ENCODE peak calls at places on chromosomes 2 and 18, in ten cellular contexts. One of them, this sample, is unnamed.

GRCh38 chr2:168731002-168731401 is 71.4 kb upstream of the NOSTRIN start:
- DNase-seq in tibial nerve: no peak
- DNase-seq in uterus: no peak
- DNase-seq in lung: no peak
- DNase-seq in heart right ventricle: no peak
- DNase-seq in ascending aorta: no peak
- DNase-seq in cardiac muscle cell: no peak
- DNase-seq in IMR-90: no peak
- DNase-seq in adrenal gland: no peak
- DNase-seq in upper lobe of left lung: no peak
- DNase-seq in this sample: no peak

GRCh38 chr18:47871288-47871687 is 59.2 kb downstream of the SMAD2 start:
- DNase-seq in tibial nerve: no peak
- DNase-seq in uterus: no peak
- DNase-seq in lung: no peak
- DNase-seq in heart right ventricle: no peak
- DNase-seq in ascending aorta: no peak
- DNase-seq in cardiac muscle cell: no peak
- DNase-seq in IMR-90: no peak
- DNase-seq in adrenal gland: no peak
- DNase-seq in upper lobe of left lung: no peak
- DNase-seq in this sample: no peak

GRCh38 chr2:73035899-73036778 is 35.4 kb downstream of the SFXN5 start:
- DNase-seq in tibial nerve: no peak
- DNase-seq in uterus: no peak
- DNase-seq in lung: no peak
- DNase-seq in heart right ventricle: no peak
- DNase-seq in ascending aorta: no peak
- DNase-seq in cardiac muscle cell: no peak
- DNase-seq in IMR-90: no peak
- DNase-seq in adrenal gland: no peak
- DNase-seq in upper lobe of left lung: no peak
- DNase-seq in this sample: no peak

GRCh38 chr2:220506466-220506865 is 879.0 kb downstream of the SLC4A3 start:
- DNase-seq in tibial nerve: no peak
- DNase-seq in uterus: no peak
- DNase-seq in lung: no peak
- DNase-seq in heart right ventricle: no peak
- DNase-seq in ascending aorta: no peak
- DNase-seq in cardiac muscle cell: no peak
- DNase-seq in IMR-90: no peak
- DNase-seq in adrenal gland: no peak
- DNase-seq in upper lobe of left lung: no peak
- DNase-seq in this sample: no peak

GRCh38 chr2:237643066-237643465 is 15.7 kb downstream of the LRRFIP1 start:
- DNase-seq in tibial nerve: no peak
- DNase-seq in uterus: no peak
- DNase-seq in lung: no peak
- DNase-seq in heart right ventricle: no peak
- DNase-seq in ascending aorta: no peak
- DNase-seq in cardiac muscle cell: no peak
- DNase-seq in IMR-90: no peak
- DNase-seq in adrenal gland: no peak
- DNase-seq in upper lobe of left lung: no peak
- DNase-seq in this sample: no peak

GRCh38 chr2:168528469-168528868 is 72.4 kb downstream of the CERS6 start:
- DNase-seq in tibial nerve: no peak
- DNase-seq in uterus: no peak
- DNase-seq in lung: no peak
- DNase-seq in heart right ventricle: no peak
- DNase-seq in ascending aorta: no peak
- DNase-seq in cardiac muscle cell: no peak
- DNase-seq in IMR-90: peak; percentile 30
- DNase-seq in adrenal gland: no peak
- DNase-seq in upper lobe of left lung: no peak
- DNase-seq in this sample: no peak

GRCh38 chr2:45267062-45267702 is 257.9 kb upstream of the SIX2 start:
- DNase-seq in tibial nerve: no peak
- DNase-seq in uterus: no peak
- DNase-seq in lung: no peak
- DNase-seq in heart right ventricle: no peak
- DNase-seq in ascending aorta: no peak
- DNase-seq in cardiac muscle cell: no peak
- DNase-seq in IMR-90: no peak
- DNase-seq in adrenal gland: no peak
- DNase-seq in upper lobe of left lung: no peak
- DNase-seq in this sample: no peak

GRCh38 chr2:44450082-44450481 is 88.3 kb downstream of the CAMKMT start:
- DNase-seq in tibial nerve: no peak
- DNase-seq in uterus: no peak
- DNase-seq in lung: no peak
- DNase-seq in heart right ventricle: no peak
- DNase-seq in ascending aorta: no peak
- DNase-seq in cardiac muscle cell: no peak
- DNase-seq in IMR-90: no peak
- DNase-seq in adrenal gland: no peak
- DNase-seq in upper lobe of left lung: no peak
- DNase-seq in this sample: no peak

GRCh38 chr18:54223568-54224241 is 764 bp downstream of the MBD2 start:
- DNase-seq in tibial nerve: peak; percentile 38
- DNase-seq in uterus: peak; percentile 65
- DNase-seq in lung: peak; percentile 73
- DNase-seq in heart right ventricle: peak; percentile 48
- DNase-seq in ascending aorta: peak; percentile 81
- DNase-seq in cardiac muscle cell: peak; percentile 48
- DNase-seq in IMR-90: peak; percentile 92
- DNase-seq in adrenal gland: peak; percentile 87
- DNase-seq in upper lobe of left lung: peak; percentile 44
- DNase-seq in this sample: peak; percentile 72

GRCh38 chr2:144453486-144454158 is 66.3 kb downstream of the ZEB2 start:
- DNase-seq in tibial nerve: no peak
- DNase-seq in uterus: no peak
- DNase-seq in lung: no peak
- DNase-seq in heart right ventricle: no peak
- DNase-seq in ascending aorta: no peak
- DNase-seq in cardiac muscle cell: no peak
- DNase-seq in IMR-90: peak; percentile 50
- DNase-seq in adrenal gland: no peak
- DNase-seq in upper lobe of left lung: no peak
- DNase-seq in this sample: no peak

GRCh38 chr2:98376996-98377395 is 30.7 kb downstream of the CNGA3 start:
- DNase-seq in tibial nerve: no peak
- DNase-seq in uterus: no peak
- DNase-seq in lung: no peak
- DNase-seq in heart right ventricle: no peak
- DNase-seq in ascending aorta: no peak
- DNase-seq in cardiac muscle cell: no peak
- DNase-seq in IMR-90: no peak
- DNase-seq in adrenal gland: no peak
- DNase-seq in upper lobe of left lung: no peak
- DNase-seq in this sample: no peak

GRCh38 chr2:162071016-162071415 is 3.0 kb downstream of the DPP4 start:
- DNase-seq in tibial nerve: no peak
- DNase-seq in uterus: no peak
- DNase-seq in lung: no peak
- DNase-seq in heart right ventricle: no peak
- DNase-seq in ascending aorta: no peak
- DNase-seq in cardiac muscle cell: no peak
- DNase-seq in IMR-90: peak; percentile 59
- DNase-seq in adrenal gland: no peak
- DNase-seq in upper lobe of left lung: no peak
- DNase-seq in this sample: no peak

GRCh38 chr2:41414486-41415230 is 633.2 kb upstream of the PKDCC start:
- DNase-seq in tibial nerve: no peak
- DNase-seq in uterus: no peak
- DNase-seq in lung: no peak
- DNase-seq in heart right ventricle: no peak
- DNase-seq in ascending aorta: no peak
- DNase-seq in cardiac muscle cell: peak; percentile 47
- DNase-seq in IMR-90: no peak
- DNase-seq in adrenal gland: peak; percentile 15
- DNase-seq in upper lobe of left lung: no peak
- DNase-seq in this sample: no peak

GRCh38 chr2:232348936-232349335 is 29.6 kb upstream of the ALPP start:
- DNase-seq in tibial nerve: no peak
- DNase-seq in uterus: no peak
- DNase-seq in lung: no peak
- DNase-seq in heart right ventricle: no peak
- DNase-seq in ascending aorta: no peak
- DNase-seq in cardiac muscle cell: no peak
- DNase-seq in IMR-90: no peak
- DNase-seq in adrenal gland: no peak
- DNase-seq in upper lobe of left lung: no peak
- DNase-seq in this sample: no peak

GRCh38 chr18:2985628-2986027 is 27.3 kb downstream of the LPIN2 start:
- DNase-seq in tibial nerve: no peak
- DNase-seq in uterus: no peak
- DNase-seq in lung: no peak
- DNase-seq in heart right ventricle: no peak
- DNase-seq in ascending aorta: no peak
- DNase-seq in cardiac muscle cell: no peak
- DNase-seq in IMR-90: peak; percentile 54
- DNase-seq in adrenal gland: no peak
- DNase-seq in upper lobe of left lung: no peak
- DNase-seq in this sample: no peak

GRCh38 chr2:146135245-146135644 is 1615.3 kb upstream of the ZEB2 start:
- DNase-seq in tibial nerve: no peak
- DNase-seq in uterus: no peak
- DNase-seq in lung: no peak
- DNase-seq in heart right ventricle: no peak
- DNase-seq in ascending aorta: no peak
- DNase-seq in cardiac muscle cell: no peak
- DNase-seq in IMR-90: no peak
- DNase-seq in adrenal gland: no peak
- DNase-seq in upper lobe of left lung: no peak
- DNase-seq in this sample: no peak

GRCh38 chr2:82215212-82215611 is 1910.7 kb upstream of the LRRTM1 start:
- DNase-seq in tibial nerve: no peak
- DNase-seq in uterus: no peak
- DNase-seq in lung: no peak
- DNase-seq in heart right ventricle: no peak
- DNase-seq in ascending aorta: no peak
- DNase-seq in cardiac muscle cell: no peak
- DNase-seq in IMR-90: no peak
- DNase-seq in adrenal gland: no peak
- DNase-seq in upper lobe of left lung: no peak
- DNase-seq in this sample: no peak
- H3K9me3 ChIP-seq in tibial nerve: no peaks in the 10 kb centered on the region
- H3K9me3 ChIP-seq in uterus: no peaks in the 10 kb centered on the region
- H3K9me3 ChIP-seq in lung: no peaks in the 10 kb centered on the region
- H3K9me3 ChIP-seq in heart right ventricle: no peaks in the 10 kb centered on the region
- H3K9me3 ChIP-seq in ascending aorta: no peaks in the 10 kb centered on the region
- H3K9me3 ChIP-seq in cardiac muscle cell: no peaks in the 10 kb centered on the region
- H3K9me3 ChIP-seq in IMR-90: peaks cover 5% of the 10 kb centered on the region
- H3K9me3 ChIP-seq in adrenal gland: no peaks in the 10 kb centered on the region
- H3K9me3 ChIP-seq in upper lobe of left lung: no peaks in the 10 kb centered on the region
- H3K9me3 ChIP-seq in this sample: no peaks in the 10 kb centered on the region

DNA sequence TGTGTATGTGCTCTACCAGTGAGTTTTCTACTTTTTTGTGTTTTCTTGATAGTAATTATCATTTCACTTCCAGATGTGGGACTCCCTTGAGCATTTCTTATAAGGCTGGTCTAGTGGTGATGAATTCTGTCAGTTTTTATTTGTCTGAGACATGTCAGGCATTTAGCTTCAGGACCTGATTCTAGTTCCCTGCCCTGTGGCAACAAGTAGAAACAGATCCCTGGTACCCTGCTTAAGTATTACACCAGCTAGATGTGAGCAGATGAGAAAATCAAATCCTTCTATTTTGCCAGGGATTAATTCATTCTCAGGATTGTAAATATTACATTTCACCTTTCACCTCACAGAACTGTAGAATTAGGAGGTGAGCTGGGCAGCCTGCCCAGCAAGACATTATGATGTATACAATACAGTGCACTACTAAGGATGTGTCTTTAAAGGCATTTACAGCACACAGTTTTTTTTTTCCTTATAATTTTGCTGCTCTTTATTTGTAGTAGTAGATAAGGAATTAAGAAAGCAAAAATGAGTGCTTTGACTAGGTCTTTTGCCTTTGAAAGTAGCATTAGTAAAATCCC is 35.1 kb downstream of the GALM start:
- DNase-seq in tibial nerve: no peak
- DNase-seq in uterus: no peak
- DNase-seq in lung: no peak
- DNase-seq in heart right ventricle: no peak
- DNase-seq in ascending aorta: no peak
- DNase-seq in cardiac muscle cell: no peak
- DNase-seq in IMR-90: peak; percentile 72
- DNase-seq in adrenal gland: no peak
- DNase-seq in upper lobe of left lung: no peak
- DNase-seq in this sample: no peak
- H3K27me3 ChIP-seq in tibial nerve: no peaks in the 10 kb centered on the region
- H3K27me3 ChIP-seq in uterus: no peaks in the 10 kb centered on the region
- H3K27me3 ChIP-seq in lung: no peaks in the 10 kb centered on the region
- H3K27me3 ChIP-seq in heart right ventricle: no peaks in the 10 kb centered on the region
- H3K27me3 ChIP-seq in ascending aorta: no peaks in the 10 kb centered on the region
- H3K27me3 ChIP-seq in cardiac muscle cell: no peaks in the 10 kb centered on the region
- H3K27me3 ChIP-seq in IMR-90: no peaks in the 10 kb centered on the region
- H3K27me3 ChIP-seq in adrenal gland: no peaks in the 10 kb centered on the region
- H3K27me3 ChIP-seq in upper lobe of left lung: no peaks in the 10 kb centered on the region
- H3K27me3 ChIP-seq in this sample: no peaks in the 10 kb centered on the region

DNA sequence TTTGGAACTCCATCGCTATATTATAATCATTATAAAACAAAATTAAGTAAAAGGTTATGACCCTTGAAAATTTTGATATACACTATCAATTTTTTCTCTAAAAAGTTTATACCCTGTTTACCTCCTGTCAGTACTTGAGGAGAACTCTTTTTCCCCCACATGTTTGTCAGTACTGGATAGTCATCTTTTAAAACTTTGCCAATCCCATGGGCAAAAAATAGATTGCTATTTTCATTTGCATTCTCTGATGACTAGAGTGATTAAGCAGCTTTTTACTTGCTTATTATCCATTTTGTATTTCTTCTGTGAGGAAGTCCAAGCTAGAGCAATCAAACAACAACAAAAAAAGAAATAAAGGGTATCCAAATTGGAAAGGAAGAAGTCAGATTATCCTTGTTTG is 76.4 kb downstream of the DGKD start:
- DNase-seq in tibial nerve: no peak
- DNase-seq in uterus: no peak
- DNase-seq in lung: no peak
- DNase-seq in heart right ventricle: no peak
- DNase-seq in ascending aorta: no peak
- DNase-seq in cardiac muscle cell: no peak
- DNase-seq in IMR-90: no peak
- DNase-seq in adrenal gland: no peak
- DNase-seq in upper lobe of left lung: no peak
- DNase-seq in this sample: no peak
- H3K4me1 ChIP-seq in tibial nerve: no peaks in the 10 kb centered on the region
- H3K4me1 ChIP-seq in uterus: no peaks in the 10 kb centered on the region
- H3K4me1 ChIP-seq in lung: no peaks in the 10 kb centered on the region
- H3K4me1 ChIP-seq in heart right ventricle: peaks cover 33% of the 10 kb centered on the region
- H3K4me1 ChIP-seq in ascending aorta: peaks cover 15% of the 10 kb centered on the region
- H3K4me1 ChIP-seq in cardiac muscle cell: peaks cover 7% of the 10 kb centered on the region
- H3K4me1 ChIP-seq in IMR-90: peaks cover 13% of the 10 kb centered on the region
- H3K4me1 ChIP-seq in adrenal gland: no peaks in the 10 kb centered on the region
- H3K4me1 ChIP-seq in upper lobe of left lung: no peaks in the 10 kb centered on the region
- H3K4me1 ChIP-seq in this sample: no peaks in the 10 kb centered on the region

DNA sequence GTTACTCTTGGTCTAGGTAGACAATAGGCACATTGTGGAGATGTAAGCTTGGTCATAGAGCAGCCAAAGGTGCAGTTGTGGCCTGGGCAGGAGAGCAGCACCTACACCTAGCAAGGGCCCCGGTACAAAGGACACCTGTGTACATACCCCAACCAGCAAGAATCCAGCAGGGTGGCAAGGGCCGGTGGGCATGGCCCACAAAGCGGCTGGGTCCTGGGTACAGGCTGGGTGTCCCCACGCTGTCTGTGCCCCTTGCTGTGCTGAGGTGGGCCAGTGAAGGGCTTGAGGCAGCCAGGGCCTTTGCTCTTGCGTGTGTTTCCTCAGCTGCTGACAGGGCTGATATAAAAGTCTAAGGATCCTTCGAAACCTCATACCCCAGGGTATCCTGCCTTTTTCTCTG is 501.8 kb downstream of the EIPR1 start:
- DNase-seq in tibial nerve: no peak
- DNase-seq in uterus: no peak
- DNase-seq in lung: no peak
- DNase-seq in heart right ventricle: no peak
- DNase-seq in ascending aorta: no peak
- DNase-seq in cardiac muscle cell: no peak
- DNase-seq in IMR-90: no peak
- DNase-seq in adrenal gland: no peak
- DNase-seq in upper lobe of left lung: no peak
- DNase-seq in this sample: no peak
- H3K9me3 ChIP-seq in tibial nerve: no peaks in the 10 kb centered on the region
- H3K9me3 ChIP-seq in uterus: no peaks in the 10 kb centered on the region
- H3K9me3 ChIP-seq in lung: no peaks in the 10 kb centered on the region
- H3K9me3 ChIP-seq in heart right ventricle: no peaks in the 10 kb centered on the region
- H3K9me3 ChIP-seq in ascending aorta: no peaks in the 10 kb centered on the region
- H3K9me3 ChIP-seq in cardiac muscle cell: no peaks in the 10 kb centered on the region
- H3K9me3 ChIP-seq in IMR-90: peaks cover 52% of the 10 kb centered on the region
- H3K9me3 ChIP-seq in adrenal gland: no peaks in the 10 kb centered on the region
- H3K9me3 ChIP-seq in upper lobe of left lung: no peaks in the 10 kb centered on the region
- H3K9me3 ChIP-seq in this sample: no peaks in the 10 kb centered on the region